ENCODE peak calls at places on chromosomes 3 and 15, in five cellular contexts. M is HepG2, T is HCT116, V is Panc1, K is GM12878. E is an unnamed sample. For H3K4me1, the result is how much of the 10 kb centered on the place peaks cover.

GRCh38 chr3:143295201-143296080 is 175.9 kb downstream of the CHST2 start:
- ATAC-seq in M (no peak), T (no peak), V (no peak), K (peak), E (no peak)

GRCh38 chr3:30607032-30607833 is 832 bp downstream of the TGFBR2 start:
- ATAC-seq in M (peak), T (no peak), V (peak), K (peak), E (peak)

GRCh38 chr15:51243774-51244173 is 94.6 kb downstream of the CYP19A1 start:
- ATAC-seq in M (no peak), T (peak), V (no peak), K (peak), E (no peak)

GRCh38 chr3:60314064-60314463 is 937.2 kb downstream of the FHIT start:
- ATAC-seq in M (no peak), T (no peak), V (no peak), K (no peak), E (no peak)

GRCh38 chr15:46312133-46312740 is 677.4 kb downstream of the SQOR start:
- ATAC-seq in M (peak), T (peak), V (peak), K (peak), E (peak)

GRCh38 chr15:92583311-92584034 is 72.1 kb downstream of the FAM174B start:
- ATAC-seq in M (no peak), T (no peak), V (no peak), K (no peak), E (no peak)

GRCh38 chr3:98770261-98771039 is 7.3 kb downstream of the ST3GAL6 start:
- ATAC-seq in M (no peak), T (no peak), V (peak), K (peak), E (no peak)

GRCh38 chr15:71804695-71805470 is 5.5 kb upstream of the NR2E3 start:
- ATAC-seq in M (no peak), T (no peak), V (no peak), K (peak), E (no peak)

GRCh38 chr3:146313411-146314111 is 62.7 kb upstream of the PLSCR4 start:
- ATAC-seq in M (no peak), T (peak), V (peak), K (no peak), E (peak)

GRCh38 chr15:79680721-79681120 is 216.1 kb downstream of the MTHFS start:
- ATAC-seq in M (no peak), T (no peak), V (peak), K (peak), E (no peak)

GRCh38 chr3:87541711-87542110 is 265.3 kb upstream of the POU1F1 start:
- ATAC-seq in M (no peak), T (no peak), V (no peak), K (no peak), E (no peak)

GRCh38 chr3:18641916-18642315 is 216.8 kb upstream of the SATB1 start:
- ATAC-seq in M (no peak), T (no peak), V (no peak), K (no peak), E (no peak)

GRCh38 chr15:40323953-40324937 is 753 bp downstream of the INAFM2 start:
- ATAC-seq in M (no peak), T (peak), V (peak), K (no peak), E (peak)

GRCh38 chr15:38559908-38560307 is 4.7 kb downstream of the RASGRP1 start:
- ATAC-seq in M (no peak), T (no peak), V (no peak), K (no peak), E (no peak)

GRCh38 chr15:75171408-75171807 is 30.3 kb upstream of the C15orf39 start:
- ATAC-seq in M (no peak), T (no peak), V (no peak), K (peak), E (no peak)

GRCh38 chr15:34609658-34610057 is 26.2 kb upstream of the GOLGA8B start:
- ATAC-seq in M (no peak), T (no peak), V (no peak), K (peak), E (no peak)

GRCh38 chr3:19432679-19433078 is 284.4 kb downstream of the KCNH8 start:
- ATAC-seq in M (no peak), T (no peak), V (no peak), K (no peak), E (no peak)

GRCh38 chr15:77584201-77584600 is 48.5 kb downstream of the LINGO1 start:
- ATAC-seq in M (peak), T (peak), V (peak), K (peak), E (no peak)

GRCh38 chr3:13032206-13032605 is 41.0 kb downstream of the IQSEC1 start:
- ATAC-seq in M (no peak), T (no peak), V (no peak), K (no peak), E (no peak)

GRCh38 chr3:61269460-61269859 is 18.2 kb upstream of the FHIT start:
- ATAC-seq in M (no peak), T (no peak), V (no peak), K (no peak), E (no peak)

GRCh38 chr3:192700885-192701284 is 26.5 kb downstream of the FGF12 start:
- ATAC-seq in M (no peak), T (no peak), V (no peak), K (no peak), E (no peak)

GRCh38 chr3:153958635-153959320 is 162.4 kb upstream of the ARHGEF26 start:
- ATAC-seq in M (no peak), T (no peak), V (no peak), K (peak), E (peak)

GRCh38 chr3:125957674-125958510 is 11.1 kb upstream of the ROPN1B start:
- ATAC-seq in M (no peak), T (peak), V (no peak), K (no peak), E (no peak)

DNA sequence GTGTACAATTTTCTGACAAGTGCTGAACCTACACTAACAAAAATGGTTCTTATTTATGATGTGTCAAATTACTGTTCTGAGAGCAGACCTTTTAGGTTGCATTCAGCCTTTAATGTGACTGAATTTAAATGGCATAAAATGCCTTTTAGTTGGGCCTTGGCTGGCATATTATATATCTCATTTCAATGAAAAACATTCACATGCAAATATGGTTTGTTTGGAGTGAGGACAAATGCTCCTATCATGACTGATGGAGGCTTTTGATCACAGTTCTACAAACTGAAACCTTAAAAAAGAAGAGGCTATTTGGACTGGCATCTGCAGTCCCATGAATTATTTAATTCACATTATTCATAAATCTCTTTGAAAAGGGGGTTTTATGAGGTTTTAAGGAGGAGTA is 750.7 kb downstream of the CADM2 start:
- ATAC-seq in M (no peak), T (no peak), V (no peak), K (no peak), E (no peak)
- TF ChIP-seq POLR2AphosphoS5 in M (no peak), T (no peak), V (no peak), K (no peak), E (no peak)

DNA sequence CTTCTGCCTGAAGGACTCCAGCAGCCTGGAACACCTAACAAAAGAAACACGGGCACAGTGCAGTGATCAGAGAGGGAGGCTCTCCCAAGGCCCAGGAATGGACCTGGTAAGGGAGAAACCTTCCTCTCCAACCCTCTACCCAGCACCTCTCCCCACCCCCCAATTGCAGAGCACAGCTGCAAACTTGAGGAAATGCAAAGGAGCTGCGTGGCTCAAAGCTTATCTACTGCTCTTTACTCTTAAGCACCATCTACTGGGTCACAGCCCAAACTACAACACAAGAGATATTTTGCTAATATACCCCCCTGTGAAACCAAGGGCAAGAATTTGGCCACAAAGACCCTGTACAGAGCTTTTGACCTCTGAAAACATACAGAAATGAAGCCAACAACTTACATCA is 328.3 kb downstream of the OXSM start:
- ATAC-seq in M (no peak), T (no peak), V (no peak), K (peak), E (no peak)
- TF ChIP-seq CTCF in M (no peak), T (no peak), V (no peak), K (peak), E (peak)

GRCh38 chr15:63815796-63816533 is 17.8 kb downstream of the HERC1 start:
- ATAC-seq in M (no peak), T (no peak), V (no peak), K (no peak), E (peak)

GRCh38 chr15:63818191-63818590 is 15.6 kb downstream of the HERC1 start:
- ATAC-seq in M (no peak), T (no peak), V (no peak), K (no peak), E (no peak)

GRCh38 chr15:63818628-63819027 is 15.1 kb downstream of the HERC1 start:
- ATAC-seq in M (no peak), T (no peak), V (no peak), K (no peak), E (no peak)

GRCh38 chr15:63811942-63812341 is 21.8 kb downstream of the HERC1 start:
- ATAC-seq in M (no peak), T (no peak), V (no peak), K (no peak), E (no peak)

GRCh38 chr15:63815211-63815610 is 18.5 kb downstream of the HERC1 start:
- ATAC-seq in M (no peak), T (no peak), V (no peak), K (no peak), E (no peak)
- H3K4me1 ChIP-seq in M (under half), T (under half), V (under half), K (under half), E (half or more)

DNA sequence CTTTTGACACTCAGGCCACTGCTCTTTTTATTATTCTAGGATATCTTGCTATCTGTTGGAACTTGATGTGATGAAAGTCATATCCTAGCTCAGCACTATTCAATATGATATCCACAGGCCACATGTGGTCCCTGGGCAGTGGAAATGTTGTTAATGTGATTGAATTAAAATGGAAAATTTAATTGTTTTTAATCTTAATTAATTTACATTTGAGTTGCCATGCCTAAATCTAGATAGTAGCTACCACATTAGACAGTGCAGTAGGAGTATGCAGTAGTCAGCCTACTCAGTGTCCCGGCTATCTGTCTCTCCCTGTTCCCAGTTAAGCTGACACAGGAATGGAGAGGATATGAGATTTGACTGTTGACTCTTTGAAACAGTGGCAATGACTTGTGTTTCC is 460.2 kb downstream of the GBE1 start:
- ATAC-seq in M (peak), T (no peak), V (no peak), K (no peak), E (no peak)
- TF ChIP-seq POLR2AphosphoS5 in M (no peak), T (no peak), V (no peak), K (no peak), E (no peak)

E was measured in gastroesophageal sphincter.